ENCODE peak calls at places on chromosomes 5 and 9, in ten cellular contexts. A is effector memory CD4-positive, alpha-beta T cell; R is HepG2; M is gastrocnemius medialis; Y is psoas muscle; S is right lobe of liver; I is endodermal cell; N is body of pancreas; X is neuronal stem cell; D is H1. E is an unnamed sample. For H3K4me1, the result is how much of the 10 kb centered on the place peaks cover.

GRCh38 chr5:32791536-32792240 is 80.6 kb downstream of the NPR3 start:
- DNase-seq in A (no peak), R (no peak), M (no peak), Y (no peak), S (no peak), I (no peak), N (no peak), X (no peak), D (no peak), E (no peak)

GRCh38 chr9:81410201-81410600 is 279.1 kb downstream of the TLE1 start:
- DNase-seq in A (no peak), R (no peak), M (no peak), Y (no peak), S (no peak), I (no peak), N (no peak), X (no peak), D (no peak), E (no peak)

GRCh38 chr5:137649228-137649890 is 86.5 kb downstream of the KLHL3 start:
- DNase-seq in A (no peak), R (no peak), M (no peak), Y (no peak), S (no peak), I (no peak), N (no peak), X (no peak), D (no peak), E (no peak)

GRCh38 chr5:97191893-97192292 is 8.8 kb upstream of the RIOK2 start:
- DNase-seq in A (no peak), R (no peak), M (no peak), Y (no peak), S (no peak), I (no peak), N (no peak), X (no peak), D (no peak), E (no peak)

GRCh38 chr9:124366476-124367220 is 48.6 kb downstream of the PSMB7 start:
- DNase-seq in A (no peak), R (no peak), M (no peak), Y (no peak), S (no peak), I (no peak), N (no peak), X (no peak), D (no peak), E (no peak)

GRCh38 chr5:151499636-151500035 is 52.2 kb downstream of the SLC36A1 start:
- DNase-seq in A (no peak), R (no peak), M (no peak), Y (no peak), S (no peak), I (no peak), N (no peak), X (no peak), D (no peak), E (no peak)

GRCh38 chr5:167899490-167899889 is 392.0 kb upstream of the WWC1 start:
- DNase-seq in A (no peak), R (no peak), M (no peak), Y (no peak), S (no peak), I (no peak), N (no peak), X (no peak), D (no peak), E (no peak)

GRCh38 chr9:77585335-77585786 is 62.8 kb downstream of the GNA14 start:
- DNase-seq in A (no peak), R (no peak), M (no peak), Y (no peak), S (no peak), I (peak), N (no peak), X (no peak), D (peak), E (no peak)

GRCh38 chr5:137147346-137147745 is 351.8 kb downstream of the SPOCK1 start:
- DNase-seq in A (no peak), R (no peak), M (no peak), Y (no peak), S (no peak), I (no peak), N (no peak), X (no peak), D (no peak), E (no peak)

GRCh38 chr9:99490736-99491135 is 268.7 kb downstream of the SEC61B start:
- DNase-seq in A (no peak), R (no peak), M (no peak), Y (no peak), S (no peak), I (no peak), N (no peak), X (no peak), D (no peak), E (no peak)

GRCh38 chr5:32710335-32710858 is 724 bp upstream of the NPR3 start:
- DNase-seq in A (no peak), R (no peak), M (no peak), Y (peak), S (peak), I (peak), N (peak), X (peak), D (no peak), E (no peak)

GRCh38 chr5:90345684-90346083 is 63.9 kb downstream of the CETN3 start:
- DNase-seq in A (no peak), R (no peak), M (no peak), Y (no peak), S (no peak), I (no peak), N (no peak), X (no peak), D (no peak), E (no peak)

GRCh38 chr9:13917534-13917933 is 396.4 kb downstream of the NFIB start:
- DNase-seq in A (no peak), R (no peak), M (no peak), Y (no peak), S (no peak), I (no peak), N (no peak), X (no peak), D (no peak), E (no peak)

GRCh38 chr9:101931756-101932155 is 193.3 kb upstream of the GRIN3A start:
- DNase-seq in A (no peak), R (no peak), M (no peak), Y (no peak), S (no peak), I (no peak), N (no peak), X (no peak), D (no peak), E (no peak)

GRCh38 chr9:89515416-89515815 is 17.5 kb upstream of the SEMA4D start:
- DNase-seq in A (no peak), R (no peak), M (no peak), Y (no peak), S (no peak), I (no peak), N (no peak), X (no peak), D (no peak), E (no peak)

GRCh38 chr5:178349607-178350353 is 117.2 kb upstream of the PHYKPL start:
- DNase-seq in A (no peak), R (no peak), M (no peak), Y (peak), S (peak), I (no peak), N (no peak), X (no peak), D (no peak), E (no peak)

GRCh38 chr9:68637020-68637419 is 68.0 kb upstream of the PIP5K1B start:
- DNase-seq in A (no peak), R (no peak), M (no peak), Y (no peak), S (no peak), I (no peak), N (no peak), X (no peak), D (no peak), E (no peak)

GRCh38 chr5:163460562-163461176 is at the start of gene HMMR:
- DNase-seq in A (no peak), R (peak), M (no peak), Y (no peak), S (no peak), I (no peak), N (no peak), X (no peak), D (no peak), E (peak)

GRCh38 chr9:137372693-137373610 is 50.0 kb downstream of the EXD3 start:
- DNase-seq in A (no peak), R (no peak), M (no peak), Y (peak), S (peak), I (no peak), N (peak), X (no peak), D (no peak), E (peak)

GRCh38 chr9:69731348-69731747 is 28.5 kb downstream of the PTAR1 start:
- DNase-seq in A (no peak), R (no peak), M (no peak), Y (no peak), S (no peak), I (no peak), N (no peak), X (no peak), D (no peak), E (no peak)

GRCh38 chr5:150137997-150138396 is 17.6 kb downstream of the PDGFRB start:
- DNase-seq in A (no peak), R (peak), M (no peak), Y (no peak), S (peak), I (no peak), N (no peak), X (no peak), D (no peak), E (no peak)

GRCh38 chr5:6176294-6176693 is 202.1 kb downstream of the MED10 start:
- DNase-seq in A (no peak), R (no peak), M (no peak), Y (no peak), S (no peak), I (no peak), N (no peak), X (no peak), D (no peak), E (no peak)

GRCh38 chr5:93164690-93165089 is 416.3 kb downstream of the NR2F1-AS1 start:
- DNase-seq in A (no peak), R (no peak), M (no peak), Y (no peak), S (no peak), I (no peak), N (peak), X (no peak), D (no peak), E (no peak)

GRCh38 chr5:57302164-57302563 is 128.3 kb downstream of the GPBP1 start:
- DNase-seq in A (peak), R (peak), M (no peak), Y (no peak), S (no peak), I (peak), N (no peak), X (no peak), D (no peak), E (no peak)

GRCh38 chr9:36551129-36551528 is 21.6 kb upstream of the MELK start:
- DNase-seq in A (no peak), R (no peak), M (no peak), Y (no peak), S (no peak), I (no peak), N (no peak), X (no peak), D (no peak), E (no peak)

GRCh38 chr5:112978836-112979235 is 2.2 kb downstream of the DCP2 start:
- DNase-seq in A (no peak), R (no peak), M (no peak), Y (no peak), S (no peak), I (no peak), N (no peak), X (no peak), D (no peak), E (no peak)

GRCh38 chr5:158590936-158591863 is 508.5 kb downstream of the EBF1 start:
- DNase-seq in A (no peak), R (no peak), M (no peak), Y (no peak), S (no peak), I (peak), N (peak), X (peak), D (no peak), E (peak)

GRCh38 chr9:37520641-37521040 is 34.9 kb downstream of the POLR1E start:
- DNase-seq in A (no peak), R (no peak), M (no peak), Y (no peak), S (no peak), I (no peak), N (no peak), X (no peak), D (no peak), E (no peak)

GRCh38 chr5:32709789-32710334 is 1.3 kb upstream of the NPR3 start:
- DNase-seq in A (no peak), R (peak), M (no peak), Y (peak), S (peak), I (peak), N (peak), X (peak), D (no peak), E (peak)

GRCh38 chr5:98205691-98206461 is 567.6 kb upstream of the RGMB start:
- DNase-seq in A (no peak), R (no peak), M (no peak), Y (no peak), S (no peak), I (no peak), N (no peak), X (no peak), D (no peak), E (no peak)

GRCh38 chr5:96997265-96997859 is 61.5 kb downstream of the LNPEP start:
- DNase-seq in A (no peak), R (peak), M (no peak), Y (no peak), S (no peak), I (no peak), N (no peak), X (peak), D (no peak), E (peak)

GRCh38 chr9:34047864-34048729 is 590 bp downstream of the UBAP2 start:
- DNase-seq in A (peak), R (peak), M (peak), Y (peak), S (no peak), I (no peak), N (peak), X (peak), D (no peak), E (peak)

GRCh38 chr9:6782981-6783380 is 25.2 kb downstream of the KDM4C start:
- DNase-seq in A (no peak), R (no peak), M (no peak), Y (no peak), S (no peak), I (no peak), N (no peak), X (no peak), D (no peak), E (no peak)

GRCh38 chr9:99736291-99736690 is 85.4 kb upstream of the NR4A3 start:
- DNase-seq in A (no peak), R (no peak), M (no peak), Y (no peak), S (no peak), I (no peak), N (no peak), X (no peak), D (no peak), E (no peak)

GRCh38 chr9:126715382-126715781 is 89.5 kb upstream of the ZBTB43 start:
- DNase-seq in A (no peak), R (no peak), M (no peak), Y (no peak), S (no peak), I (no peak), N (no peak), X (no peak), D (no peak), E (no peak)

GRCh38 chr9:87594662-87595061 is 97.0 kb downstream of the DAPK1 start:
- DNase-seq in A (no peak), R (no peak), M (no peak), Y (no peak), S (no peak), I (no peak), N (no peak), X (no peak), D (no peak), E (no peak)

GRCh38 chr9:87595605-87596004 is 97.9 kb downstream of the DAPK1 start:
- DNase-seq in A (no peak), R (no peak), M (no peak), Y (no peak), S (no peak), I (peak), N (no peak), X (peak), D (no peak), E (no peak)

GRCh38 chr9:87599901-87600610 is 102.4 kb downstream of the DAPK1 start:
- DNase-seq in A (no peak), R (peak), M (no peak), Y (no peak), S (no peak), I (no peak), N (no peak), X (no peak), D (no peak), E (peak)

GRCh38 chr9:87596862-87597261 is 99.2 kb downstream of the DAPK1 start:
- DNase-seq in A (no peak), R (no peak), M (peak), Y (peak), S (peak), I (no peak), N (peak), X (no peak), D (no peak), E (no peak)

DNA sequence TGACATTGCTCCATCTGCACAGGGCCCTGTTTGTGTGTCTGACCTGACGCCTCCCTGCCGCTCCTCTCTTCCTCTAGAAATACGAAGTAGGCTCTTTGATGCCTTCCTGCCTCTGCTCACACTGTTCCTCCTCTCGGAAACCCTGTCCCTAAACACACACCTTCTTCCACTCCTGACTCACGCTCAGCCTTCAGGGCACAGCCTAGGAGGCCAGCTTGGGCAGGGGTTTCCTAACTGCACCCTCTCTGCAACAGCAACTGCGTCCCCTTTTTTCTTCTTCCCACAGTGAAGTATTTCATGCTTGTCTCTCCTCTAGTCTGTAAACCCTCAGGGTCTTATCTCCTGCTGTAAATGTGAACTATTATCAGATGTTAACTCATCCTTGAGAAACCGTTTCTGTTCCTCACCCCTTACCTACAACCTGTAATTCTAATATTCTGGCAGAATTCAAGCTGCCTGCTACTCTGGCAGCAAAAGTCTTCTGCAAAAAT is 100.1 kb downstream of the DAPK1 start:
- DNase-seq in A (no peak), R (no peak), M (no peak), Y (no peak), S (no peak), I (no peak), N (no peak), X (no peak), D (no peak), E (no peak)
- H3K4me3 ChIP-seq in A (no peak), R (no peak), M (no peak), Y (no peak), S (no peak), I (no peak), N (no peak), X (no peak), D (no peak), E (no peak)

GRCh38 chr5:141823056-141823455 is 55.2 kb downstream of the PCDH1 start:
- DNase-seq in A (no peak), R (no peak), M (no peak), Y (no peak), S (no peak), I (no peak), N (no peak), X (no peak), D (no peak), E (no peak)
- H3K4me1 ChIP-seq in A (under half), R (under half), M (under half), Y (under half), S (under half), I (under half), N (under half), X (under half), D (under half), E (under half)

GRCh38 chr5:147485814-147486213 is 24.1 kb downstream of the DPYSL3 start:
- DNase-seq in A (no peak), R (no peak), M (no peak), Y (no peak), S (no peak), I (no peak), N (no peak), X (no peak), D (no peak), E (no peak)
- H3K4me3 ChIP-seq in A (no peak), R (no peak), M (no peak), Y (no peak), S (no peak), I (no peak), N (no peak), X (no peak), D (no peak), E (no peak)

GRCh38 chr5:140250386-140250785 is 52.5 kb downstream of the PFDN1 start:
- DNase-seq in A (no peak), R (no peak), M (no peak), Y (no peak), S (no peak), I (no peak), N (no peak), X (no peak), D (no peak), E (no peak)

GRCh38 chr5:140251527-140251973 is 51.4 kb downstream of the PFDN1 start:
- DNase-seq in A (peak), R (no peak), M (no peak), Y (no peak), S (no peak), I (no peak), N (no peak), X (no peak), D (no peak), E (no peak)

GRCh38 chr5:140252470-140253126 is 50.3 kb downstream of the PFDN1 start:
- DNase-seq in A (no peak), R (no peak), M (no peak), Y (no peak), S (no peak), I (no peak), N (no peak), X (no peak), D (no peak), E (no peak)

GRCh38 chr5:140246378-140247122 is 56.4 kb downstream of the PFDN1 start:
- DNase-seq in A (no peak), R (no peak), M (no peak), Y (peak), S (no peak), I (no peak), N (no peak), X (no peak), D (no peak), E (no peak)

GRCh38 chr5:140249536-140249935 is 53.4 kb downstream of the PFDN1 start:
- DNase-seq in A (no peak), R (no peak), M (no peak), Y (no peak), S (no peak), I (no peak), N (no peak), X (no peak), D (no peak), E (no peak)
- H3K4me1 ChIP-seq in A (under half), R (under half), M (under half), Y (half or more), S (under half), I (under half), N (under half), X (under half), D (under half), E (under half)

GRCh38 chr9:79687131-79687447 is 115.3 kb downstream of the TLE4 start:
- DNase-seq in A (no peak), R (no peak), M (no peak), Y (no peak), S (no peak), I (no peak), N (no peak), X (no peak), D (no peak), E (no peak)
- H3K4me3 ChIP-seq in A (no peak), R (no peak), M (no peak), Y (no peak), S (no peak), I (no peak), N (no peak), X (no peak), D (no peak), E (no peak)